ENCODE peak calls at places on chromosome 3, in six cellular contexts. E is AG09309, T is heart left ventricle, F is spleen, K is tibial artery, M is choroid plexus epithelial cell. X is an unnamed sample.
A peak's percentile ranks its signal among the peaks of the same experiment; 100 is the strongest.

GRCh38 chr3:165754219-165755007 is 82.8 kb downstream of the BCHE start:
- DNase-seq in M (no peak), E (no peak), K (no peak), F (no peak), T (no peak), X (no peak)

GRCh38 chr3:168165390-168166269 is 69.9 kb upstream of the GOLIM4 start:
- DNase-seq in E (peak; percentile 60), F (no peak), T (peak; percentile 41), K (no peak), M (peak; percentile 88), X (peak; percentile 72)

GRCh38 chr3:52537726-52538421 is 1.5 kb downstream of the UQCC5 start:
- DNase-seq in E (no peak), M (no peak), T (no peak), K (no peak), F (no peak), X (no peak)

GRCh38 chr3:168216851-168217250 is 121.1 kb upstream of the GOLIM4 start:
- DNase-seq in F (no peak), K (no peak), E (no peak), T (no peak), M (no peak), X (no peak)

GRCh38 chr3:107846282-107846852 is 244.5 kb downstream of the CD47 start:
- DNase-seq in F (no peak), K (peak; percentile 81), E (peak; percentile 4), M (peak; percentile 84), T (peak; percentile 65), X (peak; percentile 69)

GRCh38 chr3:128846501-128846900 is 32.9 kb upstream of the ACAD9 start:
- DNase-seq in E (no peak), T (no peak), M (no peak), F (no peak), K (no peak), X (no peak)

GRCh38 chr3:166634091-166634746 is 745.9 kb downstream of the ZBBX start:
- DNase-seq in M (no peak), K (no peak), T (no peak), F (no peak), E (no peak), X (peak; percentile 86)

GRCh38 chr3:137998121-137998520 is 11.8 kb upstream of the CLDN18 start:
- DNase-seq in E (no peak), M (no peak), K (no peak), T (no peak), F (no peak), X (no peak)

GRCh38 chr3:134074790-134075567 is 45.3 kb upstream of the SLCO2A1 start:
- DNase-seq in E (no peak), T (no peak), F (peak; percentile 59), K (no peak), M (no peak), X (no peak)

GRCh38 chr3:197425485-197426131 is 127.2 kb upstream of the DLG1 start:
- DNase-seq in E (no peak), M (no peak), F (no peak), T (no peak), K (no peak), X (no peak)

GRCh38 chr3:42497009-42497731 is 5.3 kb upstream of the VIPR1 start:
- DNase-seq in T (no peak), E (peak; percentile 45), F (peak; percentile 33), K (peak; percentile 50), M (peak; percentile 88), X (peak; percentile 71)

GRCh38 chr3:73503781-73504180 is 121.0 kb downstream of the PDZRN3 start:
- DNase-seq in E (no peak), K (no peak), M (peak; percentile 45), F (no peak), T (no peak), X (no peak)
- H3K4me3 ChIP-seq in E (no peak overlapping the region), K (peak overlapping the region; percentile 18), M (no peak overlapping the region), F (no peak overlapping the region), T (no peak overlapping the region), X (no peak overlapping the region)

DNA sequence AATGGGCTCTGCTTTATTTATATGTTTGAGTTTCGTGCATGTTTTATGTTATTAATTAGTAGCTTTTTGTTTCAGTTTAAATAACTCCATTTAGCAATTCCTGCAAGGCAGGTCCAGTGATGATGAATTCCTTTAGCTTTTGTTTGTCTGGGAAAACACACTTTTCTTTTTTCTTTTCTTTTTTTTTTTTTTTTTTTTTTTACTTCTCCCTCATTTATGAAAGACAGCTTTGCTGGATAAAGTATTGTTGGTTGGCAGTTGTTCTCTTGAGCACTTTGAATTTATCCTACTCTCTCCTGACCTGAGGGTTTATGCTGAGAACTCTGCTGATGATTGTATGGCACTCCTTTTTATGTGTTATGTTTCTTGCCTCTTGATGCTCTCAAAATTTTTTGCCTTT is 35.7 kb downstream of the TMEM39A start:
- DNase-seq in E (no peak), M (no peak), K (no peak), T (no peak), F (no peak), X (no peak)
- H3K4me3 ChIP-seq in E (no peak overlapping the region), M (no peak overlapping the region), K (no peak overlapping the region), T (no peak overlapping the region), F (no peak overlapping the region), X (no peak overlapping the region)

GRCh38 chr3:71130516-71131384 is 452.8 kb downstream of the FOXP1 start:
- DNase-seq in M (peak; percentile 94), K (peak; percentile 79), T (peak; percentile 70), E (peak; percentile 29), F (peak; percentile 88), X (peak; percentile 55)

GRCh38 chr3:71133874-71134273 is 449.7 kb downstream of the FOXP1 start:
- DNase-seq in T (no peak), K (no peak), M (no peak), E (no peak), F (no peak), X (no peak)

GRCh38 chr3:71132995-71133730 is 450.4 kb downstream of the FOXP1 start:
- DNase-seq in E (no peak), M (no peak), T (no peak), F (no peak), K (no peak), X (no peak)

GRCh38 chr3:71131385-71131871 is 452.1 kb downstream of the FOXP1 start:
- DNase-seq in M (no peak), E (no peak), K (no peak), F (no peak), T (no peak), X (peak; percentile 18)

GRCh38 chr3:71131893-71132314 is 451.6 kb downstream of the FOXP1 start:
- DNase-seq in F (no peak), K (no peak), M (no peak), T (peak; percentile 47), E (no peak), X (no peak)
- H3K4me3 ChIP-seq in F (no peak overlapping the region), K (peak overlapping the region; percentile 59), M (no peak overlapping the region), T (peak overlapping the region; percentile 52), E (no peak overlapping the region), X (no peak overlapping the region)

GRCh38 chr3:32880225-32880624 is 62.4 kb downstream of the TRIM71 start:
- DNase-seq in K (no peak), E (peak; percentile 23), M (no peak), F (no peak), T (no peak), X (no peak)

GRCh38 chr3:32877598-32877997 is 59.8 kb downstream of the TRIM71 start:
- DNase-seq in T (no peak), K (no peak), E (no peak), F (no peak), M (no peak), X (no peak)

GRCh38 chr3:32872487-32873382 is 54.9 kb downstream of the TRIM71 start:
- DNase-seq in K (no peak), T (no peak), F (no peak), E (peak; percentile 24), M (peak; percentile 14), X (no peak)

GRCh38 chr3:32873491-32874130 is 55.8 kb downstream of the TRIM71 start:
- DNase-seq in T (no peak), F (no peak), K (no peak), M (no peak), E (no peak), X (no peak)

GRCh38 chr3:32876920-32877319 is 59.1 kb downstream of the TRIM71 start:
- DNase-seq in E (no peak), M (no peak), K (no peak), T (no peak), F (no peak), X (no peak)
- H3K4me3 ChIP-seq in E (no peak overlapping the region), M (no peak overlapping the region), K (no peak overlapping the region), T (no peak overlapping the region), F (no peak overlapping the region), X (no peak overlapping the region)

DNA sequence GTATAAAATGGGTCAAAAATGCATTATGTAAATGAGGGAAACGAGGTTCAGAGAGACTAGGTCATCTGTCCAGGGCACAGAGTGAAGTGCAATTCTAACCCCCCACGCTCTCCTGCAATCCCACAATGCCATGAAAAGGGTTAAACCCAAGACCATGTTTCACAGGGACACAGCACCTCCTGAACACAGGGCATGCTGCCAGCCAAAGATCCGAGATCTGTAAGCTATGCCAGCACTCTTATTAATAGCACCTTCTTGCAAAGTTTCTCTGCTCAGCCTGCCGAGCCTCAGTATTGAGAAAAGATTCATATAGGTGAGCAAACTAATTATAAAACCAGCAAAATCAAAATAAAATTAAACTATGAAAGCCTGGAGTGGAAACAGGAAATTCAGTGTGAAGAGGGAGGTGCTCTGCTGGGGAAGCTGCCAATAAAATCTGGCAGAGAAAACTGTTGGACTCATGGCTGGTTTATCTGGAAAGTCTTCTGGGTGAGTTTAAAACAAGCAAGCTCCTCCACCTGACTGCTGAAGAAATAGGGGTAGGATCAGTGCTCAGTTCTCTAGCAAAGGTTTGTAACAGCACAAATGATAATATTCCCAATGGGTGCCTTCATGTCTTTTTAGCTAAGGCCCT is 50.3 kb downstream of the LRIG1 start:
- DNase-seq in K (peak; percentile 84), F (no peak), T (peak; percentile 70), E (peak; percentile 42), M (peak; percentile 76), X (peak; percentile 46)
- H3K4me3 ChIP-seq in K (no peak overlapping the region), F (peak overlapping the region; percentile 4), T (peak overlapping the region; percentile 12), E (no peak overlapping the region), M (peak overlapping the region; percentile 6), X (peak overlapping the region; percentile 7)

X was measured in A673.